ENCODE peak calls at places on chromosome 13, in seven cellular contexts. One of them, this sample, is unnamed.

GRCh38 chr13:89497658-89498057 is 1826.5 kb downstream of the SLITRK5 start:
- DNase-seq in neuronal stem cell: no peak
- DNase-seq in breast epithelium: no peak
- DNase-seq in thoracic aorta: no peak
- DNase-seq in aorta: no peak
- DNase-seq in H1: no peak
- DNase-seq in SK-N-SH: no peak
- DNase-seq in this sample: no peak

GRCh38 chr13:41457589-41458186 is 338 bp downstream of the RGCC start:
- DNase-seq in neuronal stem cell: no peak
- DNase-seq in breast epithelium: no peak
- DNase-seq in thoracic aorta: no peak
- DNase-seq in aorta: no peak
- DNase-seq in H1: peak; percentile 62
- DNase-seq in SK-N-SH: peak; percentile 66
- DNase-seq in this sample: no peak

GRCh38 chr13:71661921-71662320 is 205.1 kb downstream of the DACH1 start:
- DNase-seq in neuronal stem cell: no peak
- DNase-seq in breast epithelium: no peak
- DNase-seq in thoracic aorta: no peak
- DNase-seq in aorta: no peak
- DNase-seq in H1: no peak
- DNase-seq in SK-N-SH: no peak
- DNase-seq in this sample: no peak

GRCh38 chr13:113666324-113666660 is 727 bp upstream of the GRK1 start:
- DNase-seq in neuronal stem cell: no peak
- DNase-seq in breast epithelium: no peak
- DNase-seq in thoracic aorta: no peak
- DNase-seq in aorta: peak; percentile 27
- DNase-seq in H1: no peak
- DNase-seq in SK-N-SH: no peak
- DNase-seq in this sample: no peak

GRCh38 chr13:98992355-98992754 is 14.5 kb upstream of the DOCK9 start:
- DNase-seq in neuronal stem cell: no peak
- DNase-seq in breast epithelium: no peak
- DNase-seq in thoracic aorta: no peak
- DNase-seq in aorta: no peak
- DNase-seq in H1: no peak
- DNase-seq in SK-N-SH: no peak
- DNase-seq in this sample: no peak

GRCh38 chr13:80555796-80556195 is 214.9 kb upstream of the SPRY2 start:
- DNase-seq in neuronal stem cell: no peak
- DNase-seq in breast epithelium: no peak
- DNase-seq in thoracic aorta: no peak
- DNase-seq in aorta: no peak
- DNase-seq in H1: no peak
- DNase-seq in SK-N-SH: no peak
- DNase-seq in this sample: no peak

GRCh38 chr13:28022848-28023518 is 34.5 kb upstream of the URAD start:
- DNase-seq in neuronal stem cell: peak; percentile 12
- DNase-seq in breast epithelium: no peak
- DNase-seq in thoracic aorta: no peak
- DNase-seq in aorta: no peak
- DNase-seq in H1: peak; percentile 58
- DNase-seq in SK-N-SH: no peak
- DNase-seq in this sample: no peak

GRCh38 chr13:29402168-29402621 is 193.3 kb downstream of the SLC7A1 start:
- DNase-seq in neuronal stem cell: no peak
- DNase-seq in breast epithelium: no peak
- DNase-seq in thoracic aorta: no peak
- DNase-seq in aorta: no peak
- DNase-seq in H1: no peak
- DNase-seq in SK-N-SH: no peak
- DNase-seq in this sample: no peak

GRCh38 chr13:47719164-47719563 is 281.9 kb downstream of the SUCLA2 start:
- DNase-seq in neuronal stem cell: no peak
- DNase-seq in breast epithelium: no peak
- DNase-seq in thoracic aorta: no peak
- DNase-seq in aorta: no peak
- DNase-seq in H1: no peak
- DNase-seq in SK-N-SH: no peak
- DNase-seq in this sample: no peak

GRCh38 chr13:20400774-20401173 is 124.9 kb downstream of the CRYL1 start:
- DNase-seq in neuronal stem cell: no peak
- DNase-seq in breast epithelium: no peak
- DNase-seq in thoracic aorta: no peak
- DNase-seq in aorta: no peak
- DNase-seq in H1: no peak
- DNase-seq in SK-N-SH: no peak
- DNase-seq in this sample: no peak

GRCh38 chr13:79128158-79128557 is 277.9 kb downstream of the RBM26 start:
- DNase-seq in neuronal stem cell: no peak
- DNase-seq in breast epithelium: no peak
- DNase-seq in thoracic aorta: no peak
- DNase-seq in aorta: no peak
- DNase-seq in H1: no peak
- DNase-seq in SK-N-SH: no peak
- DNase-seq in this sample: no peak

GRCh38 chr13:97339019-97339988 is 94.7 kb upstream of the RAP2A start:
- DNase-seq in neuronal stem cell: no peak
- DNase-seq in breast epithelium: no peak
- DNase-seq in thoracic aorta: peak; percentile 38
- DNase-seq in aorta: peak; percentile 74
- DNase-seq in H1: no peak
- DNase-seq in SK-N-SH: no peak
- DNase-seq in this sample: no peak

GRCh38 chr13:97340399-97340798 is 93.6 kb upstream of the RAP2A start:
- DNase-seq in neuronal stem cell: no peak
- DNase-seq in breast epithelium: no peak
- DNase-seq in thoracic aorta: no peak
- DNase-seq in aorta: no peak
- DNase-seq in H1: no peak
- DNase-seq in SK-N-SH: no peak
- DNase-seq in this sample: no peak

GRCh38 chr13:97338571-97338970 is 95.4 kb upstream of the RAP2A start:
- DNase-seq in neuronal stem cell: no peak
- DNase-seq in breast epithelium: no peak
- DNase-seq in thoracic aorta: no peak
- DNase-seq in aorta: no peak
- DNase-seq in H1: no peak
- DNase-seq in SK-N-SH: no peak
- DNase-seq in this sample: no peak

GRCh38 chr13:97341135-97341534 is 92.8 kb upstream of the RAP2A start:
- DNase-seq in neuronal stem cell: no peak
- DNase-seq in breast epithelium: no peak
- DNase-seq in thoracic aorta: no peak
- DNase-seq in aorta: no peak
- DNase-seq in H1: no peak
- DNase-seq in SK-N-SH: no peak
- DNase-seq in this sample: no peak

GRCh38 chr13:97339989-97340361 is 94.0 kb upstream of the RAP2A start:
- DNase-seq in neuronal stem cell: no peak
- DNase-seq in breast epithelium: no peak
- DNase-seq in thoracic aorta: no peak
- DNase-seq in aorta: no peak
- DNase-seq in H1: no peak
- DNase-seq in SK-N-SH: no peak
- DNase-seq in this sample: no peak
- H3K4me3 ChIP-seq in neuronal stem cell: no peak overlapping the region
- H3K4me3 ChIP-seq in breast epithelium: no peak overlapping the region
- H3K4me3 ChIP-seq in thoracic aorta: no peak overlapping the region
- H3K4me3 ChIP-seq in aorta: no peak overlapping the region
- H3K4me3 ChIP-seq in H1: no peak overlapping the region
- H3K4me3 ChIP-seq in SK-N-SH: no peak overlapping the region
- H3K4me3 ChIP-seq in this sample: no peak overlapping the region

GRCh38 chr13:44300895-44301638 is 72.6 kb upstream of the SERP2 start:
- DNase-seq in neuronal stem cell: no peak
- DNase-seq in breast epithelium: peak; percentile 73
- DNase-seq in thoracic aorta: no peak
- DNase-seq in aorta: no peak
- DNase-seq in H1: no peak
- DNase-seq in SK-N-SH: no peak
- DNase-seq in this sample: peak; percentile 44

GRCh38 chr13:44302948-44303575 is 70.6 kb upstream of the SERP2 start:
- DNase-seq in neuronal stem cell: no peak
- DNase-seq in breast epithelium: no peak
- DNase-seq in thoracic aorta: no peak
- DNase-seq in aorta: no peak
- DNase-seq in H1: no peak
- DNase-seq in SK-N-SH: no peak
- DNase-seq in this sample: peak; percentile 85

GRCh38 chr13:44299544-44299943 is 74.1 kb upstream of the SERP2 start:
- DNase-seq in neuronal stem cell: no peak
- DNase-seq in breast epithelium: no peak
- DNase-seq in thoracic aorta: no peak
- DNase-seq in aorta: no peak
- DNase-seq in H1: no peak
- DNase-seq in SK-N-SH: no peak
- DNase-seq in this sample: no peak

GRCh38 chr13:44302233-44302632 is 71.4 kb upstream of the SERP2 start:
- DNase-seq in neuronal stem cell: no peak
- DNase-seq in breast epithelium: no peak
- DNase-seq in thoracic aorta: no peak
- DNase-seq in aorta: no peak
- DNase-seq in H1: no peak
- DNase-seq in SK-N-SH: no peak
- DNase-seq in this sample: peak; percentile 47

GRCh38 chr13:44301639-44302015 is 72.0 kb upstream of the SERP2 start:
- DNase-seq in neuronal stem cell: no peak
- DNase-seq in breast epithelium: no peak
- DNase-seq in thoracic aorta: no peak
- DNase-seq in aorta: no peak
- DNase-seq in H1: no peak
- DNase-seq in SK-N-SH: no peak
- DNase-seq in this sample: peak; percentile 62
- H3K4me1 ChIP-seq in neuronal stem cell: peaks cover 15% of the 10 kb centered on the region
- H3K4me1 ChIP-seq in breast epithelium: peaks cover 21% of the 10 kb centered on the region
- H3K4me1 ChIP-seq in thoracic aorta: peaks cover 31% of the 10 kb centered on the region
- H3K4me1 ChIP-seq in aorta: peaks cover 4% of the 10 kb centered on the region
- H3K4me1 ChIP-seq in H1: peaks cover 14% of the 10 kb centered on the region
- H3K4me1 ChIP-seq in SK-N-SH: peaks cover 19% of the 10 kb centered on the region
- H3K4me1 ChIP-seq in this sample: peaks cover 44% of the 10 kb centered on the region

GRCh38 chr13:111247552-111247951 is 72.9 kb upstream of the TEX29 start:
- DNase-seq in neuronal stem cell: no peak
- DNase-seq in breast epithelium: peak; percentile 22
- DNase-seq in thoracic aorta: no peak
- DNase-seq in aorta: no peak
- DNase-seq in H1: peak; percentile 17
- DNase-seq in SK-N-SH: no peak
- DNase-seq in this sample: no peak
- H3K27ac ChIP-seq in neuronal stem cell: no peak overlapping the region
- H3K27ac ChIP-seq in breast epithelium: peak overlapping the region; percentile 40
- H3K27ac ChIP-seq in thoracic aorta: no peak overlapping the region
- H3K27ac ChIP-seq in aorta: no peak overlapping the region
- H3K27ac ChIP-seq in H1: no peak overlapping the region
- H3K27ac ChIP-seq in SK-N-SH: no peak overlapping the region
- H3K27ac ChIP-seq in this sample: no peak overlapping the region

GRCh38 chr13:33224191-33224590 is 61.4 kb downstream of the STARD13 start:
- DNase-seq in neuronal stem cell: no peak
- DNase-seq in breast epithelium: no peak
- DNase-seq in thoracic aorta: no peak
- DNase-seq in aorta: no peak
- DNase-seq in H1: no peak
- DNase-seq in SK-N-SH: no peak
- DNase-seq in this sample: no peak
- H3K4me3 ChIP-seq in neuronal stem cell: no peak overlapping the region
- H3K4me3 ChIP-seq in breast epithelium: no peak overlapping the region
- H3K4me3 ChIP-seq in thoracic aorta: no peak overlapping the region
- H3K4me3 ChIP-seq in aorta: no peak overlapping the region
- H3K4me3 ChIP-seq in H1: no peak overlapping the region
- H3K4me3 ChIP-seq in SK-N-SH: no peak overlapping the region
- H3K4me3 ChIP-seq in this sample: no peak overlapping the region

GRCh38 chr13:75417647-75418046 is 64.3 kb downstream of the TBC1D4 start:
- DNase-seq in neuronal stem cell: no peak
- DNase-seq in breast epithelium: no peak
- DNase-seq in thoracic aorta: no peak
- DNase-seq in aorta: no peak
- DNase-seq in H1: no peak
- DNase-seq in SK-N-SH: no peak
- DNase-seq in this sample: no peak
- H3K4me1 ChIP-seq in neuronal stem cell: peaks cover 19% of the 10 kb centered on the region
- H3K4me1 ChIP-seq in breast epithelium: peaks cover 18% of the 10 kb centered on the region
- H3K4me1 ChIP-seq in thoracic aorta: peaks cover 9% of the 10 kb centered on the region
- H3K4me1 ChIP-seq in aorta: no peaks in the 10 kb centered on the region
- H3K4me1 ChIP-seq in H1: peaks cover 6% of the 10 kb centered on the region
- H3K4me1 ChIP-seq in SK-N-SH: peaks cover 14% of the 10 kb centered on the region
- H3K4me1 ChIP-seq in this sample: peaks cover 20% of the 10 kb centered on the region